ENCODE peak calls at places on chromosomes 13 and 19, in seven cellular contexts. R is lung microvascular endothelial cell; W is NCI-H146; J is T-cell; V is Calu3; L is activated CD4-positive, alpha-beta T cell treated with anti-CD3 and anti-CD28 coated beads, Interleukin-2, amount 50 U/mL, for 4 hours; B is GM20000. X is an unnamed sample.

GRCh38 chr19:42323852-42324654 is 1.4 kb upstream of the MEGF8 start:
- DNase-seq in R (no peak), W (no peak), J (no peak), V (peak; percentile 43), L (no peak), B (peak; percentile 69), X (no peak)

GRCh38 chr19:57302020-57302465 is 18.2 kb upstream of the ZNF543 start:
- DNase-seq in R (no peak), W (no peak), J (no peak), V (no peak), L (no peak), B (no peak), X (peak; percentile 97)

GRCh38 chr13:98557934-98558630 is 18.8 kb downstream of the STK24 start:
- DNase-seq in R (no peak), W (no peak), J (no peak), V (no peak), L (no peak), B (no peak), X (no peak)

GRCh38 chr19:7138402-7138801 is 68.9 kb downstream of the ZNF557 start:
- DNase-seq in R (no peak), W (no peak), J (no peak), V (no peak), L (no peak), B (no peak), X (no peak)

GRCh38 chr13:75391432-75392100 is 90.4 kb downstream of the TBC1D4 start:
- DNase-seq in R (no peak), W (no peak), J (no peak), V (no peak), L (no peak), B (no peak), X (no peak)

GRCh38 chr19:16032509-16033135 is 43.7 kb upstream of the TPM4 start:
- DNase-seq in R (no peak), W (no peak), J (no peak), V (no peak), L (no peak), B (no peak), X (no peak)

GRCh38 chr13:78680064-78680463 is 21.1 kb upstream of the OBI1 start:
- DNase-seq in R (no peak), W (no peak), J (no peak), V (no peak), L (no peak), B (no peak), X (no peak)

GRCh38 chr19:8526345-8527062 is 12.5 kb upstream of the ZNF414 start:
- DNase-seq in R (peak; percentile 92), W (peak; percentile 81), J (no peak), V (peak; percentile 92), L (no peak), B (no peak), X (peak; percentile 60)

GRCh38 chr19:31538879-31539278 is 189.6 kb upstream of the TSHZ3 start:
- DNase-seq in R (no peak), W (no peak), J (no peak), V (no peak), L (no peak), B (no peak), X (no peak)

GRCh38 chr13:20436505-20436904 is 89.2 kb downstream of the CRYL1 start:
- DNase-seq in R (no peak), W (no peak), J (no peak), V (no peak), L (no peak), B (no peak), X (no peak)

GRCh38 chr13:77599351-77599750 is 63.8 kb downstream of the SCEL start:
- DNase-seq in R (no peak), W (no peak), J (no peak), V (no peak), L (no peak), B (no peak), X (no peak)

GRCh38 chr13:26599403-26599802 is 41.9 kb downstream of the WASF3 start:
- DNase-seq in R (no peak), W (no peak), J (no peak), V (no peak), L (no peak), B (no peak), X (no peak)

GRCh38 chr19:41563847-41564514 is 12.0 kb upstream of the CEACAM21 start:
- DNase-seq in R (no peak), W (no peak), J (peak; percentile 46), V (peak; percentile 57), L (peak; percentile 35), B (no peak), X (no peak)

GRCh38 chr13:22114630-22115311 is 443.9 kb downstream of the FGF9 start:
- DNase-seq in R (no peak), W (no peak), J (peak; percentile 18), V (no peak), L (no peak), B (peak; percentile 83), X (no peak)

GRCh38 chr19:55640043-55640576 is 692 bp upstream of the ZNF580 start:
- DNase-seq in R (peak; percentile 87), W (peak; percentile 72), J (peak; percentile 72), V (no peak), L (peak; percentile 71), B (peak; percentile 73), X (no peak)

GRCh38 chr13:29956771-29957170 is 106.4 kb upstream of the UBL3 start:
- DNase-seq in R (no peak), W (no peak), J (no peak), V (no peak), L (no peak), B (no peak), X (no peak)

GRCh38 chr13:20974981-20975585 is 72.5 kb upstream of the XPO4 start:
- DNase-seq in R (no peak), W (no peak), J (no peak), V (no peak), L (no peak), B (no peak), X (no peak)

GRCh38 chr13:25886438-25887214 is 165.2 kb downstream of the SHISA2 start:
- DNase-seq in R (peak; percentile 37), W (no peak), J (no peak), V (no peak), L (no peak), B (no peak), X (peak; percentile 79)

GRCh38 chr19:16497042-16497441 is 848 bp downstream of the C19orf44 start:
- DNase-seq in R (no peak), W (no peak), J (no peak), V (no peak), L (no peak), B (no peak), X (no peak)

GRCh38 chr13:37241786-37242185 is 136.3 kb upstream of the CSNK1A1L start:
- DNase-seq in R (no peak), W (no peak), J (no peak), V (no peak), L (no peak), B (no peak), X (no peak)

GRCh38 chr19:27716922-27717321 is 1496.0 kb downstream of the UQCRFS1 start:
- DNase-seq in R (no peak), W (no peak), J (no peak), V (no peak), L (no peak), B (no peak), X (no peak)

GRCh38 chr19:54147676-54148075 is 10.1 kb downstream of the CNOT3 start:
- DNase-seq in R (no peak), W (no peak), J (no peak), V (no peak), L (no peak), B (no peak), X (no peak)

GRCh38 chr19:58571575-58571947 is 1.6 kb downstream of the MZF1 start:
- DNase-seq in R (no peak), W (no peak), J (no peak), V (no peak), L (no peak), B (no peak), X (no peak)